ENCODE peak calls at places on chromosome 22, in ten cellular contexts. D, Q, M, T, U, O, N, R, Z and J are unnamed samples.
A peak's percentile ranks its signal among the peaks of the same experiment; 100 is the strongest.

GRCh38 chr22:18035740-18036139 is 11.4 kb upstream of the MICAL3 start:
- DNase-seq in D (peak; percentile 34), Q (no peak), M (peak; percentile 81), T (peak; percentile 49), U (no peak), O (no peak), N (no peak), R (peak; percentile 19), Z (no peak), J (no peak)

GRCh38 chr22:46057762-46058420 is 80.9 kb upstream of the WNT7B start:
- DNase-seq in D (peak; percentile 86), Q (peak; percentile 78), M (peak; percentile 71), T (peak; percentile 80), U (peak; percentile 80), O (peak; percentile 84), N (peak; percentile 87), R (no peak), Z (peak; percentile 42), J (no peak)

GRCh38 chr22:50129121-50129734 is 39.4 kb downstream of the MOV10L1 start:
- DNase-seq in D (no peak), Q (no peak), M (no peak), T (no peak), U (no peak), O (no peak), N (no peak), R (peak; percentile 68), Z (no peak), J (peak; percentile 12)

GRCh38 chr22:45896153-45896951 is 80.6 kb downstream of the WNT7B start:
- DNase-seq in D (peak; percentile 77), Q (no peak), M (peak; percentile 59), T (no peak), U (no peak), O (peak; percentile 92), N (no peak), R (no peak), Z (no peak), J (no peak)

GRCh38 chr22:37231406-37232139 is 12.5 kb downstream of the RAC2 start:
- DNase-seq in D (no peak), Q (peak; percentile 49), M (no peak), T (peak; percentile 82), U (no peak), O (no peak), N (no peak), R (no peak), Z (peak; percentile 11), J (no peak)

GRCh38 chr22:45757068-45757467 is 85.4 kb downstream of the ATXN10 start:
- DNase-seq in D (peak; percentile 29), Q (no peak), M (peak; percentile 46), T (no peak), U (no peak), O (no peak), N (no peak), R (peak; percentile 14), Z (peak; percentile 71), J (no peak)

GRCh38 chr22:18032455-18033101 is 8.2 kb upstream of the MICAL3 start:
- DNase-seq in D (no peak), Q (peak; percentile 70), M (no peak), T (no peak), U (no peak), O (no peak), N (no peak), R (peak; percentile 83), Z (no peak), J (no peak)

GRCh38 chr22:19331474-19331873 is 40.0 kb upstream of the CLTCL1 start:
- DNase-seq in D (no peak), Q (no peak), M (no peak), T (no peak), U (no peak), O (no peak), N (no peak), R (no peak), Z (no peak), J (no peak)

GRCh38 chr22:41908409-41909289 is 6.2 kb downstream of the SHISA8 start:
- DNase-seq in D (no peak), Q (peak; percentile 73), M (no peak), T (no peak), U (no peak), O (no peak), N (no peak), R (no peak), Z (peak; percentile 64), J (no peak)
- TF ChIP-seq POLR2A in D (no peak), Q (no peak), M (no peak), T (no peak), U (no peak), O (no peak), N (no peak), R (no peak), Z (no peak), J (no peak)

GRCh38 chr22:29093501-29093921 is 20.7 kb downstream of the KREMEN1 start:
- DNase-seq in D (no peak), Q (no peak), M (no peak), T (no peak), U (no peak), O (no peak), N (no peak), R (peak; percentile 70), Z (no peak), J (no peak)

GRCh38 chr22:29098296-29098695 is 25.5 kb downstream of the KREMEN1 start:
- DNase-seq in D (no peak), Q (no peak), M (no peak), T (no peak), U (no peak), O (no peak), N (no peak), R (no peak), Z (no peak), J (no peak)

GRCh38 chr22:29095459-29095858 is 22.6 kb downstream of the KREMEN1 start:
- DNase-seq in D (no peak), Q (no peak), M (no peak), T (no peak), U (no peak), O (no peak), N (no peak), R (no peak), Z (no peak), J (no peak)

GRCh38 chr22:29093980-29094379 is 21.1 kb downstream of the KREMEN1 start:
- DNase-seq in D (no peak), Q (no peak), M (no peak), T (no peak), U (no peak), O (no peak), N (no peak), R (no peak), Z (no peak), J (no peak)

DNA sequence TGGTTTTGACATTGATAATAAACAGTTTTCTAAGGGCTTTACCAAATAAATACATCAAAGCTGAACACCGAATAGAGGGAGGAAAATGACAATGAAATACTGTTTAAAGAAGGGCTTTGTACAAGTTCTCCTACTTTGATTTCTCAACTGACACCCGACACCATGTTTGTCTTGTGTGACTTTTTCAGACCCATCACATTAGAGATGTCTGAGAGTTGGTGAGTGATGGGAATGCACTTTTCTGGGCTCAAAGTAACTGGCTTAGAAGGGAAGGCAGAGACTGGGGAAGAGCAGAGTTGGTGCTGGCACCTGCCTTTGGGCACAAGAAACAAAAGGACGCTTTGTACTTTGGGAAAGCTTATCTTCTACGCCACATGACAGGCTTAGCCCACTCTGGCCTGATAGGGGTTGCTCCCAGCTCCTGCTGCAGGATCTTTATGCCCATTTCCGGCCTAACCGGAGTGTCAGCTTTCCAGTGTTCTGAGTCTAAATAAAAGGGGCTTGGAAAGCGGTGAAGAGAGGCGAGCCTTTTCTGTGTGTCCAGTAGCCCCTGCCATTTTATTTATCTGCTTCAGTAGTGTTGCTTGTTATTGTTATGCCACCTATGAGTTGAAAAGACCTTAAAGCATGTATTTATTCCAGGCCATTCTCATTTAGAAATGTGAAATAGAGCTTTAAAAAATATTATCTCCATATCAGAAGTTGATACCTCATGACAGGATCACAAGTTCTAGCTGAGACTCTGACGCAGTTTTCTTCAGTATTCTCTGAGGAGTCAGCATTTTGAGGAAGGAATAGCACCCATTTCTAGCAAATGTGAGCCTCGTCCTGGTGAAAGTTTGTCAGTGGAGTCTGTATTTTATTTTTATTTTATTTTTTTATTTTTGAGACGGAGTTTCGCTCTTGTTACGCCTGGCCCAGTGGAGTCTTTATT is 24.2 kb downstream of the KREMEN1 start:
- DNase-seq in D (no peak), Q (no peak), M (peak; percentile 25), T (no peak), U (no peak), O (peak; percentile 46), N (no peak), R (peak; percentile 30), Z (no peak), J (no peak)
- TF ChIP-seq POLR2A in D (no peak), Q (no peak), M (no peak), T (no peak), U (no peak), O (no peak), N (no peak), R (no peak), Z (no peak), J (no peak)

GRCh38 chr22:30291334-30291892 is 2.1 kb upstream of the CASTOR1 start:
- DNase-seq in D (no peak), Q (no peak), M (no peak), T (no peak), U (no peak), O (no peak), N (no peak), R (no peak), Z (no peak), J (no peak)

GRCh38 chr22:30289980-30290313 is 642 bp upstream of the CASTOR1 start:
- DNase-seq in D (no peak), Q (no peak), M (no peak), T (no peak), U (no peak), O (no peak), N (no peak), R (no peak), Z (no peak), J (no peak)

GRCh38 chr22:30289126-30289979 is at the start of gene CASTOR1:
- DNase-seq in D (peak; percentile 99), Q (peak; percentile 98), M (peak; percentile 99), T (peak; percentile 98), U (peak; percentile 97), O (peak; percentile 99), N (peak; percentile 100), R (peak; percentile 97), Z (peak; percentile 99), J (peak; percentile 87)

GRCh38 chr22:30290318-30290678 is 993 bp upstream of the CASTOR1 start:
- DNase-seq in D (peak; percentile 46), Q (no peak), M (no peak), T (no peak), U (no peak), O (peak; percentile 70), N (no peak), R (peak; percentile 23), Z (peak; percentile 64), J (no peak)

DNA sequence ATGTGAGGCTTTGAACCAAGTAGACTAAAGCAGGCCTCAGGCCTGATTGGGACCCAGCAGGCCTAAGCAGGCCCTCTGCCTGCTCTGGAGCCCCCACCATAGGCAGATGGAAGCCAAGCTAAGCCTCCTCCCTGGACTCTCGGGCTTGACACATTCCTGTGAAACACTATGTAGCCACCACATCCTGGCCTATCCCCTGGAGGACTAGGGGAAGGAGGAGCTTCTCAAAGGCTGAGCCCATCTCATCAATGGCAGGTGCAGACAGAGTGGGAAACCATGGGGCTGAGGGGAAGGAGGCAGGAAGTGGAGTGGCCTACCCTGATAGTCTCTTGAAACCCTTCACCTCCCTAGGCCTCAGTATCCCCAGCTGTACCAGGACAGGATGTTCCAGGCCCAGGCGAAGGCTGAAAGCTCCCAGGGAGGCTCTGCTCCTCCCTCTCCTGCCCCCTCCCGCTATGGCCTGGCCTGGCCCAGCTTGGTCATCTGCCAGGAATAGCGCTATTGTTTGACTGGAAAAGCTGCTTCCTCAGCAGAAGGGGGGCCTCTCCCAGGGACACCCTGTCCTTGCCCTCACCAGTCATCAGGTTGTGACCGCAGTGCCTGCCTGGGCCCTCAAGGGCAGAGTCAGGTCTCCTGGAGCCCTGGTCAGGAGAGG is 1.5 kb upstream of the CASTOR1 start:
- DNase-seq in D (peak; percentile 94), Q (peak; percentile 79), M (peak; percentile 96), T (peak; percentile 87), U (no peak), O (peak; percentile 93), N (peak; percentile 98), R (peak; percentile 48), Z (peak; percentile 90), J (peak; percentile 52)
- TF ChIP-seq POLR2A in D (no peak), Q (no peak), M (no peak), T (no peak), U (no peak), O (peak; percentile 29), N (no peak), R (no peak), Z (peak; percentile 18), J (no peak)

GRCh38 chr22:39907605-39908097 is 6.8 kb downstream of the GRAP2 start:
- DNase-seq in D (no peak), Q (no peak), M (no peak), T (no peak), U (no peak), O (no peak), N (no peak), R (no peak), Z (no peak), J (no peak)
- TF ChIP-seq POLR2A in D (no peak), Q (no peak), M (no peak), T (no peak), U (no peak), O (no peak), N (no peak), R (no peak), Z (no peak), J (no peak)